ENCODE peak calls at places on chromosome 6, in six cellular contexts. A is GM12878, I is IMR-90, H is uterus, D is body of pancreas, O is spleen. V is an unnamed sample. For H3K27me3, the result is how much of the 10 kb centered on the place peaks cover.

GRCh38 chr6:37136821-37137200 is 33.1 kb upstream of the PIM1 start:
- DNase-seq in I (no peak), A (no peak), D (no peak), O (no peak), H (no peak), V (no peak)

GRCh38 chr6:31969712-31970603 is 2.0 kb downstream of the DXO start:
- DNase-seq in I (peak), D (no peak), H (no peak), O (peak), A (no peak), V (no peak)

GRCh38 chr6:38783436-38784228 is 68.5 kb downstream of the DNAH8 start:
- DNase-seq in H (no peak), D (no peak), I (no peak), O (no peak), A (no peak), V (no peak)

GRCh38 chr6:47097092-47097945 is 55.2 kb upstream of the ADGRF1 start:
- DNase-seq in H (peak), I (peak), A (peak), O (no peak), D (peak), V (peak)

GRCh38 chr6:123489589-123489988 is 147.2 kb downstream of the TRDN start:
- DNase-seq in I (no peak), O (no peak), D (no peak), H (no peak), A (no peak), V (no peak)

GRCh38 chr6:89999154-89999553 is 104.9 kb downstream of the GJA10 start:
- DNase-seq in D (peak), I (peak), H (peak), A (no peak), O (no peak), V (no peak)

GRCh38 chr6:167233490-167233889 is 57.6 kb upstream of the UNC93A start:
- DNase-seq in A (no peak), H (no peak), O (no peak), I (no peak), D (no peak), V (no peak)

GRCh38 chr6:109491207-109491938 is 8.4 kb upstream of the ZBTB24 start:
- DNase-seq in H (no peak), O (no peak), I (peak), A (no peak), D (no peak), V (no peak)

GRCh38 chr6:41066867-41067304 is 5.3 kb downstream of the OARD1 start:
- DNase-seq in H (peak), I (peak), O (no peak), D (peak), A (peak), V (peak)

GRCh38 chr6:18025591-18025990 is 38.2 kb upstream of the KIF13A start:
- DNase-seq in D (no peak), O (no peak), H (no peak), A (no peak), I (peak), V (no peak)

GRCh38 chr6:35016417-35017221 is 124.5 kb downstream of the TCP11 start:
- DNase-seq in I (peak), H (peak), D (peak), A (no peak), O (no peak), V (peak)

GRCh38 chr6:147000545-147001488 is 203.4 kb upstream of the STXBP5 start:
- DNase-seq in H (no peak), A (no peak), O (no peak), I (peak), D (no peak), V (no peak)

GRCh38 chr6:551405-551804 is 105.5 kb downstream of the HUS1B start:
- DNase-seq in I (peak), H (no peak), D (no peak), O (no peak), A (no peak), V (no peak)

GRCh38 chr6:162907876-162908481 is 180.2 kb downstream of the PACRG start:
- DNase-seq in D (no peak), I (peak), O (no peak), A (no peak), H (no peak), V (no peak)

GRCh38 chr6:143531720-143532504 is 20.4 kb upstream of the FUCA2 start:
- DNase-seq in A (no peak), D (no peak), H (no peak), I (no peak), O (no peak), V (no peak)

GRCh38 chr6:37047421-37047931 is 42.0 kb downstream of the FGD2 start:
- DNase-seq in H (no peak), O (peak), A (no peak), I (no peak), D (no peak), V (no peak)

GRCh38 chr6:77324851-77325250 is 138.4 kb downstream of the HTR1B start:
- DNase-seq in D (no peak), I (no peak), H (no peak), A (no peak), O (no peak), V (no peak)

GRCh38 chr6:18400831-18401446 is 13.8 kb downstream of the RNF144B start:
- DNase-seq in I (peak), O (no peak), H (no peak), A (peak), D (no peak), V (no peak)

GRCh38 chr6:49453221-49453620 is 9.8 kb downstream of the MMUT start:
- DNase-seq in D (no peak), I (no peak), A (no peak), H (no peak), O (no peak), V (no peak)

GRCh38 chr6:79868098-79868722 is 79.1 kb downstream of the ELOVL4 start:
- DNase-seq in A (peak), D (peak), I (peak), H (no peak), O (no peak), V (peak)

DNA sequence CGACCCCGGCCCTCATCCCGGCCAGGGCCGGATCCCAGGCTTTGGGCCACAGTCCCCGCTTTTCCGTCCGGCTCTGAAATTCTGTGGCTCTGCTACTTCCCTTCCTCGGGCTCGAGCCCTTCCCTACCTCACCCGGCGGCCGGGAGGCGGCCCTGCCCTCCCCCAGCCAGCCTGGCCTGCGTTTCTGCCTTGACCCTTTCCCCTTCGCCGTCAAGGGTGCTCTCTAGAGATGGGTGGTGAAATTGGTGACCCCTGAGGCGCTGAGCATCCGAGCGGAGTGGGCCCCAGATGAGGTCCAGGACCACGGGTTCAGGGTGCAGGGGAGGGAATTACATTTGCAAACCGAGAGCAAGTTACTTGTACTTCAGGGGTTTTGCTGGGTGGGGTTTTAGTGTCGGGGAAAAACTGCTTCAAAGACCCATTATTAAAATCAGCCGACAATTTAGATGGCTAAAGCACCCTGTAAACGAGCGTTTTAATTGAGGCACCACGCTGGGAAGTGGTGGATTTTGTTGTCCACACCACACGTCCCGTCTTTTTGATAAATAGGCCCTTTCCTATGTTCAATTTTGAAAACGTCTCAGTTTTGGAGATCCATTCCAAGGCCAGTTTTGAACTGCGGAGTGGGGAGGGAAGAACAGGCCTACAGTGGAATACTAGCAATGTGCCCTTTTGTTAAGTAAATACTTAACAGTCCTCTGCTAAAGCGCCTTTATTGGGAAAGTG is 9.9 kb downstream of the TFAP2A start:
- DNase-seq in D (no peak), A (no peak), O (no peak), H (no peak), I (no peak), V (no peak)
- TF ChIP-seq POLR2A in D (no peak), A (no peak), O (no peak), H (no peak), I (no peak), V (no peak)

GRCh38 chr6:150144294-150144868 is 1.5 kb downstream of the PPP1R14C start:
- DNase-seq in I (no peak), O (no peak), H (no peak), D (no peak), A (no peak), V (no peak)
- H3K27me3 ChIP-seq in I (half or more), O (under half), H (under half), D (under half), A (under half), V (under half)

DNA sequence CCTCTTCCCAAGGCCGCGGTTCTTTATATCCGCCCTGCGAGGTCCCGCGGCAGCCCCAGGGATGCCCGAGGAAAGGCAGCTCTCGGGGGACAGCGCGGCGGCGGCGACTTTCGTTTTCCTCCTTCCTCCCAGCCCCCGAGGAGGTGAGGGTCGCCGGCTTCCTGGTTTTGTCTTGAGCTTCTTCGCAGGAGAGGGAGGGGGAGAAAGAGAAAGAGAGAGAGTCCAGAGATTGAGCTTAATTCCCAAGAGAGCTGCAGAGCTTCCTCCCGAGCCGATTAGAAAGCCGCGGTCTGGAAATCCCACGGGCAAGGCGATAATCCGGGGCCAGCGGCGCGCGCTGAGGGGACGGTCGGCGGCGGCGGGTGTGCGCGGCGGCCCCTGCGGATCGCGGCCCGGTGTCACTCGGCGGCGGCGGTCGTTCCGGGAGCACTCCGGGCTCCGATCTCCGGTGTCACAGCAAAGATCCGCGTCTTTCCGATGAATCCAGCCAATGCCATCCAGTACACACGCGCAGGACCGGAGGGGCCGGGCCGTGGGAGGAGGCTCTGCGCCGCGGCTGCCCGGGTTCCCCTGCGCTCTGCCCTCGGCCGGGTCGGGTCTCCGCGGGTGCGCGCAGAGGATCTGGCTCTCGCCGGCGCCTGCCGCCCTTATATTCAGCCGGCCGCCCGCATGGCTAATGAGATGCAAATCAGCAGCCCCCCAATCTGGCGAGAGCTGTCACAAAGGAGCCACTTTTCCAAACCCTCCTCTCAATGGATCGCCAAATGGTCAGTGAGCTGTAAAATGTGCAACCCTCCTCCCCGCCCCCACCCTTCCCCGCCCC is at the start of gene DLL1:
- DNase-seq in H (peak), O (peak), D (peak), I (peak), A (no peak), V (no peak)
- TF ChIP-seq POLR2A in H (peak), O (peak), D (peak), I (no peak), A (peak), V (no peak)

DNA sequence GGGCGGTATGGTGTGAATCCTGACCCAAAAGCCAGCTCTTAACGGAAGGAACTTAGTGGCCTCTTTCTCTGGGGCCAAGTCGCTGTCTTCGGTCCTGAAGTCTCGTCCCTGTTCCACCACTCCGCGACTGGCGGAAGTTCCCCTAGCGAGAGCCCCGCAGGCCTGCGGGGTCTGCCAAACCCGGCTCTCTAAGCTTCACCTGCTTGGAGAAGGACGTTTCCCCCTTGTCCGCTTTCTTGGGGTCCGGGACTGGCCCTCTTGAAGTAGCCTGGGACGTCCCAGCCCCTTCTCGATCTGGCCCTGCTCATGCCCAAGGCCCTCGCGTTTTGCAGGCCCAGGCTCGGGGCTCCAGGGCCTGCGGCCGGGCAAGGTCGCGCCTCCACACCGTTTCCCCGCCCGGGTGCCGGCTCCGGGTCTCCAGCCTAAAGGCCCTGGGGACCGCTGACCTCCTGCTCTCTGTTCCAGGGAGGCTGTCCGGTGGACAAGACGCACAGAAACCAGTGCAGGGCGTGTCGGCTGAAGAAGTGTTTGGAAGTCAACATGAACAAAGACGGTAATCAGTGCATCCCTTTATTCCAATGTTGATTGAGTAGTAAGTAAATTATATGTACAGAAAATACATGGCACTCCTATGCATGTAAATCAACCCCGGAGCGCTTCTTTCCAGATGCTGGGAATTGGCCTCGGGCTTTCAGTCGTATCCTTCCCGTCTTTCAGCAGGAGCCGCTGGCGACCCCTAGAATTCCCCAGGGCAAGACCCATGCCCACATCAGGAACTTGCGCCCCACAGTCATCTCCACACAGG is 8.8 kb downstream of the NR2E1 start:
- DNase-seq in H (no peak), I (peak), D (no peak), O (no peak), A (no peak), V (no peak)
- H3K27me3 ChIP-seq in H (under half), I (half or more), D (under half), O (half or more), A (under half), V (under half)

DNA sequence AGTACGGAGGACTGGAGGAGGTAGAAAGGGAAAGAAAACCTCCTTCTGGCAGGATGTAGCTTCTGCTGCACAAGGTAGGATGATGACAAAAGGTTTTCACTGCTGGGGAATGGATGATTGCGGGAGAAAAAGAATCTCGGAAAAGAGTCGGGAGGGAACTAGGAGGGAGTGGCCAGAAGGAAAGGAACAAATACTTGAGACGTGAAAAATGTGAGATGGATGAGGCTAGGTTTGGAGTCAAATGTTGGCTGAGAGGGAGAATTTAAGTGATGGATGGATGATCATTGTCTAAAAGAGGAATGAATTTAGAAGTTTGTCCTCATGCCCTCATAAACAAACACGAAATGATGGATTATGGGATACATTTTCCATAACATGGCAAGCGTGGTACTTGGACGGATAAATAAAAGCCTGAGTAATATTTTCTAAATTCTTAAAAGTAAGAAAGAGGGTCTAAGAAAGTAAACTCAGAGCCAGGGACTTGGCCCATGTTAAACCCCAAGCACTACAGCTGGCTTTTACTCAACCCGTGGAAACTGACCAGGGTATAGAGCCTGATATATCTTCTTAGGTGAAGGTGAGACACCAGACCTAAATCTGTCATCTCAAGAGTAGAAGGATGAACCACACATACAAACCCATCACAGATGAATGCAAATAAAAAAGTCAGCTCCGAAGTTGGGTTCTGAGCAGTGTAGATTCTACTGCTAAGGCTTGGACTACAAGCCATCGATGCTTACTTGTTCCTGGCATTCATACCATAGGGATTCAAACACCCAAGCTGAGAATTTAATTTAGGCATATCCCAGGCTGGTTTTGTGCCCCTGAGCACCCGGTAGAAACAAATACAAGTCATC is 72.4 kb downstream of the HFE start:
- DNase-seq in H (no peak), O (no peak), A (peak), I (no peak), D (no peak), V (no peak)
- TF ChIP-seq POLR2A in H (no peak), O (peak), A (no peak), I (no peak), D (peak), V (no peak)

GRCh38 chr6:169161572-169162167 is 92.0 kb downstream of the THBS2 start:
- DNase-seq in I (peak), O (no peak), H (no peak), A (no peak), D (no peak), V (no peak)

GRCh38 chr6:169164451-169164850 is 89.2 kb downstream of the THBS2 start:
- DNase-seq in H (no peak), A (no peak), D (no peak), O (no peak), I (no peak), V (no peak)

GRCh38 chr6:169165031-169165430 is 88.6 kb downstream of the THBS2 start:
- DNase-seq in O (no peak), D (no peak), A (no peak), I (peak), H (no peak), V (no peak)

GRCh38 chr6:169162249-169162967 is 91.2 kb downstream of the THBS2 start:
- DNase-seq in D (no peak), I (no peak), A (no peak), H (no peak), O (no peak), V (no peak)

GRCh38 chr6:169162968-169163903 is 90.4 kb downstream of the THBS2 start:
- DNase-seq in H (no peak), D (no peak), A (no peak), O (no peak), I (peak), V (no peak)
- H3K27me3 ChIP-seq in H (under half), D (under half), A (under half), O (under half), I (under half), V (under half)

GRCh38 chr6:113627480-113627879 is 229.7 kb upstream of the MARCKS start:
- DNase-seq in H (no peak), I (no peak), A (no peak), D (no peak), O (no peak), V (no peak)
- TF ChIP-seq POLR2A in H (no peak), I (no peak), A (no peak), D (no peak), O (no peak), V (no peak)

GRCh38 chr6:30481213-30481964 is 7.9 kb upstream of the HLA-E start:
- DNase-seq in D (no peak), H (no peak), O (peak), I (no peak), A (no peak), V (no peak)
- H3K27me3 ChIP-seq in D (under half), H (under half), O (under half), I (under half), A (under half), V (under half)

GRCh38 chr6:7677229-7677628 is 48.7 kb upstream of the BMP6 start:
- DNase-seq in A (no peak), O (no peak), I (no peak), H (no peak), D (no peak), V (no peak)
- TF ChIP-seq POLR2A in A (no peak), O (no peak), I (no peak), H (no peak), D (no peak), V (no peak)

V was measured in ovary.